ENCODE peak calls at places on chromosome 4, in nine cellular contexts. C is stomach, P is brain microvascular endothelial cell, K is tibial artery, E is endodermal cell, W is dorsolateral prefrontal cortex, R is upper lobe of right lung, T is AG10803, N is psoas muscle. B is an unnamed sample.

GRCh38 chr4:48944252-48944651 is 37.7 kb upstream of the OCIAD2 start:
- DNase-seq in K (no peak), P (no peak), R (no peak), T (no peak), N (no peak), W (no peak), C (peak), E (no peak), B (no peak)

GRCh38 chr4:108345862-108346530 is 177.3 kb upstream of the LEF1 start:
- DNase-seq in P (peak), W (no peak), N (no peak), T (peak), E (no peak), R (no peak), C (no peak), K (no peak), B (peak)

GRCh38 chr4:77820836-77821561 is 1.8 kb upstream of the CNOT6L start:
- DNase-seq in C (no peak), P (no peak), E (no peak), T (peak), K (no peak), N (no peak), R (no peak), W (no peak), B (no peak)

GRCh38 chr4:77449162-77449561 is 156.5 kb upstream of the CXCL13 start:
- DNase-seq in K (no peak), T (peak), W (no peak), R (no peak), P (no peak), C (no peak), N (no peak), E (no peak), B (peak)

GRCh38 chr4:67875011-67875410 is 8.8 kb downstream of the TMPRSS11D start:
- DNase-seq in E (no peak), P (no peak), N (no peak), T (peak), C (no peak), K (no peak), R (no peak), W (no peak), B (peak)

GRCh38 chr4:31045724-31046318 is 325.7 kb downstream of the PCDH7 start:
- DNase-seq in P (peak), K (no peak), C (peak), E (peak), W (no peak), T (no peak), R (no peak), N (no peak), B (peak)

GRCh38 chr4:10092481-10093272 is 23.9 kb downstream of the WDR1 start:
- DNase-seq in N (peak), P (no peak), E (no peak), W (no peak), T (no peak), R (no peak), C (no peak), K (no peak), B (no peak)

GRCh38 chr4:154588198-154588597 is 2.3 kb downstream of the FGA start:
- DNase-seq in C (no peak), E (no peak), K (no peak), W (no peak), R (no peak), T (no peak), N (no peak), P (no peak), B (no peak)

GRCh38 chr4:73914071-73914470 is 44.9 kb downstream of the CXCL1 start:
- DNase-seq in E (no peak), P (no peak), K (no peak), T (no peak), N (no peak), C (no peak), R (no peak), W (no peak), B (peak)

GRCh38 chr4:133483600-133484246 is 334.6 kb downstream of the PCDH10 start:
- DNase-seq in T (no peak), P (peak), W (no peak), E (peak), C (no peak), R (no peak), K (no peak), N (no peak), B (peak)

GRCh38 chr4:33268776-33269175 is 2548.6 kb downstream of the PCDH7 start:
- DNase-seq in C (no peak), P (no peak), R (no peak), E (no peak), W (no peak), K (no peak), N (no peak), T (no peak), B (no peak)

GRCh38 chr4:149409186-149410056 is 406.2 kb downstream of the IQCM start:
- DNase-seq in P (peak), C (no peak), K (peak), E (no peak), N (peak), T (peak), W (no peak), R (no peak), B (peak)

GRCh38 chr4:169105620-169106019 is 95.6 kb upstream of the CBR4 start:
- DNase-seq in N (no peak), T (no peak), C (no peak), W (no peak), P (no peak), E (no peak), K (no peak), R (no peak), B (no peak)

GRCh38 chr4:41050840-41051775 is 163.2 kb downstream of the APBB2 start:
- DNase-seq in C (no peak), N (no peak), R (no peak), T (no peak), E (no peak), P (no peak), W (no peak), K (no peak), B (peak)

GRCh38 chr4:68895561-68896198 is 55.9 kb downstream of the UGT2A3 start:
- DNase-seq in W (no peak), C (no peak), N (no peak), R (no peak), P (no peak), E (no peak), K (no peak), T (no peak), B (peak)

GRCh38 chr4:8323947-8324555 is 54.5 kb downstream of the HTRA3 start:
- DNase-seq in E (peak), W (peak), P (no peak), N (no peak), C (peak), T (no peak), K (no peak), R (no peak), B (no peak)

GRCh38 chr4:174213734-174214101 is 69.7 kb downstream of the FBXO8 start:
- DNase-seq in K (no peak), N (no peak), C (no peak), W (no peak), P (no peak), R (no peak), E (peak), T (peak), B (peak)

GRCh38 chr4:75327804-75328512 is 186.2 kb downstream of the RCHY1 start:
- DNase-seq in E (no peak), K (peak), C (no peak), P (no peak), W (no peak), N (no peak), T (no peak), R (no peak), B (peak)

GRCh38 chr4:52877006-52877405 is 14.9 kb downstream of the RASL11B start:
- DNase-seq in T (no peak), E (peak), C (peak), N (no peak), K (no peak), W (no peak), P (no peak), R (no peak), B (no peak)

GRCh38 chr4:6969826-6970800 is 60.5 kb downstream of the TBC1D14 start:
- DNase-seq in W (no peak), P (no peak), N (no peak), E (no peak), R (no peak), K (no peak), C (no peak), T (no peak), B (no peak)

GRCh38 chr4:100985576-100985975 is 361.8 kb downstream of the PPP3CA start:
- DNase-seq in K (no peak), E (no peak), T (no peak), N (no peak), C (no peak), P (no peak), R (no peak), W (no peak), B (no peak)

GRCh38 chr4:152937535-152938236 is 1.6 kb downstream of the FHDC1 start:
- DNase-seq in R (peak), W (no peak), K (no peak), E (peak), P (no peak), N (peak), T (peak), C (peak), B (peak)

GRCh38 chr4:167544391-167544790 is 310.1 kb upstream of the SPOCK3 start:
- DNase-seq in R (no peak), K (no peak), C (no peak), T (no peak), P (no peak), W (no peak), E (no peak), N (no peak), B (peak)

GRCh38 chr4:125891597-125892258 is 577.0 kb downstream of the FAT4 start:
- DNase-seq in P (peak), E (no peak), N (no peak), K (no peak), T (peak), W (no peak), R (no peak), C (no peak), B (peak)

DNA sequence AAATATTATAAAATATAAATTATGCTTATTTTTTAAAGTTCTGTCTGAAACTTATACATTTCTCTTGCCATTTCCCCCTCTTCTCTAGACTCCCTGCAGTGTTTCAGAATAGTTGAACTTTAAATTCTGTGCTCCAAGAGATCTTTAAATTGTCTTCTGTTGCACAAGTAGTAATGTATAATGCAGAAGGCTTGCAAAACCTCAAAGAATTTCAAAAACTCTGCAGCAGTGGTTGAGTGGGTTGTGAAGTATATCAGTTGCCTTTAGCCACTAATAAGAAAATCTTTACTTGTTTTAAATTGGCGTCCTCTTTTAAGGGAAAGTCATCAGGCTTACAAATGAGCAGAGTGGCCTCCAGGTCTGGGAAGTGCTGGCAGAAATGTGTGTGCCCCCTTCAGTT is 1153.3 kb upstream of the PABPC4L start:
- DNase-seq in N (no peak), W (no peak), C (no peak), R (no peak), E (no peak), T (no peak), K (no peak), P (peak), B (peak)
- H3K4me3 ChIP-seq in N (no peak), W (no peak), C (no peak), R (no peak), E (no peak), T (no peak), K (no peak), P (no peak), B (no peak)

GRCh38 chr4:109676886-109677285 is 26.4 kb downstream of the CASP6 start:
- DNase-seq in E (no peak), R (no peak), N (no peak), C (no peak), K (no peak), P (no peak), T (no peak), W (no peak), B (peak)
- TF ChIP-seq CTCF in E (no peak), R (no peak), N (no peak), C (no peak), K (no peak), P (peak), T (no peak), W (no peak), B (peak)

GRCh38 chr4:57084360-57084759 is 25.8 kb downstream of the IGFBP7 start:
- DNase-seq in P (no peak), N (no peak), T (no peak), R (no peak), K (no peak), C (no peak), W (no peak), E (no peak), B (no peak)

GRCh38 chr4:57083107-57083506 is 27.1 kb downstream of the IGFBP7 start:
- DNase-seq in C (no peak), P (no peak), K (no peak), T (peak), R (no peak), W (no peak), N (no peak), E (no peak), B (peak)

GRCh38 chr4:57080781-57081650 is 29.2 kb downstream of the IGFBP7 start:
- DNase-seq in R (no peak), K (no peak), N (no peak), P (peak), C (no peak), W (no peak), E (no peak), T (peak), B (peak)

GRCh38 chr4:57078685-57079521 is 31.3 kb downstream of the IGFBP7 start:
- DNase-seq in T (no peak), C (no peak), K (no peak), P (peak), N (no peak), R (no peak), W (no peak), E (peak), B (peak)

DNA sequence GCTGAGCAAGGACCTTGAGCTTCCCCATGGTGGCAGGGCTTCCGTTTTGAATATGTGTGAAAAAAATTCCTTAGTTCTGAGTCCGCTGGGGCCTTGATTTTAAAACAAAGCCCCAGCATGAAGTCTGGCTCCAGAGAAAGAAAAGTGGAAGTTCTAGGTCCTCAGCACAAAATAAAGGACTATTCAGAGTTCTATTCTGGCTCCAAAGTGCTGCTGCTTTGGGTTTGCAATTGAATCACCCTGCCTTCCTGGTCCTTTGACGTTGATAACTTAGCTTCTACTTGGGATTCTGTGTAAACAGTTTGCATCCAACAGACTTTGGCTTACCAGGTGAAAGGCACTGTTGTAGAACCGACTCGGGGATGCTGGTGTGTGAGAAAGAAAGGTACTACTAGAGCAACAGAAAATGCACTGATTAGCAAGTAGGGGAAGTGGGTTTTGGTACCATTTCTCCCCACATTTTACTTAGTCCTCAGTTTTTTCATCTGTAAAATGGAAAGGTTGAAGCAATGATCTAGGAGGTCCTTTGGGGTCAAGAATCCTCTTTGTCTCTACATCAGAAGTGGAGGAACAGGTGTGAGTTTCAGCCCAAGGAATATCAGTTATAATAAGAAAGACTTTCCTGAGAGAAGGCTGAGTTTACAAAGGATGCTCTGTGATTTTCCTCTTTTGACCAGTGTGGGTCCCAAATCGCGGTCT is 28.4 kb downstream of the IGFBP7 start:
- DNase-seq in N (no peak), T (no peak), C (no peak), P (no peak), R (no peak), E (peak), W (no peak), K (no peak), B (no peak)
- H3K4me3 ChIP-seq in N (no peak), T (no peak), C (no peak), P (no peak), R (no peak), E (no peak), W (no peak), K (peak), B (no peak)

GRCh38 chr4:3729885-3730226 is 36.3 kb upstream of the ADRA2C start:
- DNase-seq in N (no peak), T (no peak), E (peak), W (no peak), C (no peak), K (no peak), P (no peak), R (no peak), B (no peak)
- TF ChIP-seq CTCF in N (no peak), T (no peak), E (peak), W (no peak), C (no peak), K (no peak), P (no peak), R (no peak), B (no peak)

B was measured in cardiac fibroblast.